ENCODE peak calls at places on chromosomes 3 and 15, in eight cellular contexts. T is HFFc6; F is NCI-H2029 treated with DMSO at 0.1 percent for 48 hours; A is GM12865; K is G401; Z is activated T-cell treated with anti-CD3 and anti-CD28 coated beads, Interleukin-2, amount 50 U/mL, for 72 hours; X is anterior cingulate cortex; V is thyroid gland. N is an unnamed sample.

GRCh38 chr3:187773963-187774789 is 28.9 kb upstream of the BCL6 start:
- DNase-seq in T (no peak), F (no peak), A (no peak), K (no peak), Z (no peak), X (no peak), V (peak; percentile 37), N (no peak)

GRCh38 chr3:78917541-78917940 is 850.3 kb downstream of the ROBO1 start:
- DNase-seq in T (no peak), F (no peak), A (no peak), K (no peak), Z (no peak), X (no peak), V (no peak), N (no peak)

GRCh38 chr3:71652786-71653419 is 69.4 kb upstream of the FOXP1 start:
- DNase-seq in T (peak; percentile 43), F (peak; percentile 13), A (peak; percentile 20), K (peak; percentile 65), Z (peak; percentile 19), X (no peak), V (peak; percentile 61), N (peak; percentile 45)

GRCh38 chr15:40536501-40536900 is 28.3 kb downstream of the CCDC32 start:
- DNase-seq in T (peak; percentile 5), F (no peak), A (no peak), K (no peak), Z (no peak), X (no peak), V (no peak), N (no peak)

GRCh38 chr3:184796954-184797353 is 15.0 kb upstream of the VPS8 start:
- DNase-seq in T (no peak), F (no peak), A (no peak), K (no peak), Z (no peak), X (no peak), V (no peak), N (no peak)

GRCh38 chr15:63950911-63951481 is 95.3 kb downstream of the DAPK2 start:
- DNase-seq in T (peak; percentile 79), F (no peak), A (no peak), K (no peak), Z (no peak), X (no peak), V (no peak), N (no peak)

GRCh38 chr15:63380828-63381282 is 791 bp downstream of the CA12 start:
- DNase-seq in T (no peak), F (no peak), A (no peak), K (no peak), Z (no peak), X (no peak), V (no peak), N (no peak)

GRCh38 chr15:87871738-87872315 is 384.7 kb downstream of the NTRK3 start:
- DNase-seq in T (peak; percentile 47), F (peak; percentile 19), A (no peak), K (peak; percentile 10), Z (no peak), X (no peak), V (no peak), N (no peak)

GRCh38 chr15:98805434-98806274 is 157.3 kb downstream of the IGF1R start:
- DNase-seq in T (no peak), F (no peak), A (no peak), K (no peak), Z (no peak), X (no peak), V (no peak), N (no peak)

GRCh38 chr3:18900994-18901393 is 247.3 kb upstream of the KCNH8 start:
- DNase-seq in T (no peak), F (no peak), A (peak; percentile 34), K (peak; percentile 43), Z (no peak), X (no peak), V (no peak), N (no peak)

GRCh38 chr15:29270169-29270955 is 740 bp upstream of the NSMCE3 start:
- DNase-seq in T (peak; percentile 71), F (no peak), A (peak; percentile 69), K (peak; percentile 67), Z (peak; percentile 4), X (no peak), V (no peak), N (peak; percentile 21)

GRCh38 chr15:77538793-77539487 is 93.8 kb downstream of the LINGO1 start:
- DNase-seq in T (no peak), F (peak; percentile 77), A (no peak), K (no peak), Z (no peak), X (no peak), V (peak; percentile 99), N (no peak)

GRCh38 chr3:9732080-9732752 is 681 bp downstream of the BRPF1 start:
- DNase-seq in T (no peak), F (no peak), A (peak; percentile 52), K (no peak), Z (peak; percentile 61), X (no peak), V (peak; percentile 58), N (peak; percentile 43)

GRCh38 chr3:106609666-106610301 is 741.0 kb upstream of the CBLB start:
- DNase-seq in T (peak; percentile 83), F (peak; percentile 64), A (peak; percentile 88), K (peak; percentile 80), Z (peak; percentile 75), X (peak; percentile 8), V (peak; percentile 30), N (peak; percentile 31)

GRCh38 chr3:36095238-36095637 is 285.1 kb upstream of the STAC start:
- DNase-seq in T (no peak), F (no peak), A (no peak), K (no peak), Z (no peak), X (no peak), V (no peak), N (no peak)

GRCh38 chr3:127352612-127353011 is 64.8 kb upstream of the PRR20G start:
- DNase-seq in T (no peak), F (no peak), A (no peak), K (no peak), Z (no peak), X (no peak), V (no peak), N (no peak)

GRCh38 chr3:38153221-38153620 is 12.1 kb upstream of the OXSR1 start:
- DNase-seq in T (no peak), F (no peak), A (no peak), K (no peak), Z (no peak), X (no peak), V (no peak), N (no peak)

GRCh38 chr3:27827041-27827440 is 104.9 kb upstream of the EOMES start:
- DNase-seq in T (no peak), F (no peak), A (no peak), K (peak; percentile 2), Z (no peak), X (no peak), V (no peak), N (no peak)

GRCh38 chr3:69051796-69052566 is at the start of gene TMF1:
- DNase-seq in T (peak; percentile 99), F (no peak), A (peak; percentile 99), K (peak; percentile 98), Z (peak; percentile 97), X (no peak), V (peak; percentile 99), N (peak; percentile 88)

GRCh38 chr3:14152233-14152962 is 26.0 kb downstream of the XPC start:
- DNase-seq in T (no peak), F (no peak), A (no peak), K (no peak), Z (no peak), X (no peak), V (no peak), N (no peak)

GRCh38 chr3:141326123-141326522 is 42.2 kb upstream of the ZBTB38 start:
- DNase-seq in T (no peak), F (no peak), A (no peak), K (no peak), Z (no peak), X (no peak), V (no peak), N (no peak)

GRCh38 chr3:138944842-138945645 is 1.9 kb downstream of the FOXL2 start:
- DNase-seq in T (no peak), F (no peak), A (no peak), K (no peak), Z (peak; percentile 46), X (no peak), V (peak; percentile 36), N (no peak)

GRCh38 chr15:65916664-65917406 is 47.5 kb downstream of the RAB11A start:
- DNase-seq in T (peak; percentile 64), F (no peak), A (peak; percentile 90), K (peak; percentile 87), Z (peak; percentile 65), X (no peak), V (peak; percentile 73), N (peak; percentile 87)

GRCh38 chr3:126117786-126118185 is 33.9 kb upstream of the SLC41A3 start:
- DNase-seq in T (no peak), F (no peak), A (no peak), K (no peak), Z (no peak), X (no peak), V (no peak), N (no peak)

GRCh38 chr15:74411686-74412085 is 22.1 kb downstream of the SEMA7A start:
- DNase-seq in T (no peak), F (no peak), A (no peak), K (no peak), Z (no peak), X (no peak), V (no peak), N (no peak)

GRCh38 chr3:174242311-174243041 is 616.7 kb upstream of the NAALADL2 start:
- DNase-seq in T (no peak), F (no peak), A (no peak), K (no peak), Z (no peak), X (no peak), V (no peak), N (no peak)

GRCh38 chr15:89356634-89357298 is 22.1 kb upstream of the POLG start:
- DNase-seq in T (no peak), F (no peak), A (no peak), K (peak; percentile 87), Z (no peak), X (no peak), V (no peak), N (no peak)

GRCh38 chr15:37756407-37756806 is 178.0 kb upstream of the TMCO5A start:
- DNase-seq in T (no peak), F (no peak), A (no peak), K (no peak), Z (no peak), X (no peak), V (no peak), N (no peak)

GRCh38 chr3:185069583-185070030 is 83.3 kb downstream of the C3orf70 start:
- DNase-seq in T (no peak), F (no peak), A (no peak), K (no peak), Z (no peak), X (no peak), V (no peak), N (no peak)

GRCh38 chr3:156551261-156551660 is 3.7 kb downstream of the SSR3 start:
- DNase-seq in T (peak; percentile 57), F (no peak), A (no peak), K (no peak), Z (no peak), X (no peak), V (no peak), N (no peak)

GRCh38 chr15:74406992-74407705 is 26.6 kb downstream of the SEMA7A start:
- DNase-seq in T (peak; percentile 96), F (no peak), A (no peak), K (peak; percentile 75), Z (no peak), X (no peak), V (no peak), N (no peak)